ENCODE peak calls at places on chromosome 13, in six cellular contexts. One of them, this sample, is unnamed.

GRCh38 chr13:27120811-27121210 is 50.8 kb downstream of the USP12 start:
- DNase-seq in GM12878: no peak
- DNase-seq in left ventricle myocardium inferior: no peak
- DNase-seq in adrenal gland: no peak
- DNase-seq in upper lobe of left lung: no peak
- DNase-seq in body of pancreas: no peak
- DNase-seq in this sample: no peak

GRCh38 chr13:87058786-87059329 is 612.3 kb upstream of the SLITRK5 start:
- DNase-seq in body of pancreas: no peak
- DNase-seq in left ventricle myocardium inferior: no peak
- DNase-seq in upper lobe of left lung: no peak
- DNase-seq in GM12878: no peak
- DNase-seq in adrenal gland: no peak
- DNase-seq in this sample: no peak

GRCh38 chr13:108895220-108895704 is 265.9 kb downstream of the MYO16 start:
- DNase-seq in body of pancreas: peak; percentile 19
- DNase-seq in left ventricle myocardium inferior: no peak
- DNase-seq in GM12878: no peak
- DNase-seq in upper lobe of left lung: no peak
- DNase-seq in adrenal gland: no peak
- DNase-seq in this sample: no peak

GRCh38 chr13:105165449-105166125 is 1369.9 kb downstream of the EFNB2 start:
- DNase-seq in upper lobe of left lung: peak; percentile 73
- DNase-seq in body of pancreas: no peak
- DNase-seq in GM12878: peak; percentile 15
- DNase-seq in adrenal gland: no peak
- DNase-seq in left ventricle myocardium inferior: no peak
- DNase-seq in this sample: no peak

GRCh38 chr13:48492123-48493075 is 40.5 kb downstream of the RCBTB2 start:
- DNase-seq in adrenal gland: peak; percentile 74
- DNase-seq in left ventricle myocardium inferior: peak; percentile 82
- DNase-seq in upper lobe of left lung: peak; percentile 81
- DNase-seq in body of pancreas: peak; percentile 81
- DNase-seq in GM12878: peak; percentile 98
- DNase-seq in this sample: peak; percentile 60

GRCh38 chr13:33058816-33059215 is 42.6 kb downstream of the KL start:
- DNase-seq in adrenal gland: no peak
- DNase-seq in left ventricle myocardium inferior: no peak
- DNase-seq in upper lobe of left lung: no peak
- DNase-seq in GM12878: no peak
- DNase-seq in body of pancreas: no peak
- DNase-seq in this sample: no peak

GRCh38 chr13:37001921-37002250 is 1.3 kb downstream of the EXOSC8 start:
- DNase-seq in upper lobe of left lung: no peak
- DNase-seq in body of pancreas: no peak
- DNase-seq in GM12878: no peak
- DNase-seq in adrenal gland: no peak
- DNase-seq in left ventricle myocardium inferior: no peak
- DNase-seq in this sample: no peak

GRCh38 chr13:100540621-100541020 is 48.0 kb downstream of the GGACT start:
- DNase-seq in upper lobe of left lung: no peak
- DNase-seq in body of pancreas: no peak
- DNase-seq in adrenal gland: no peak
- DNase-seq in left ventricle myocardium inferior: no peak
- DNase-seq in GM12878: no peak
- DNase-seq in this sample: no peak

GRCh38 chr13:23642110-23642509 is 71.9 kb downstream of the TNFRSF19 start:
- DNase-seq in upper lobe of left lung: no peak
- DNase-seq in GM12878: no peak
- DNase-seq in left ventricle myocardium inferior: no peak
- DNase-seq in adrenal gland: no peak
- DNase-seq in body of pancreas: no peak
- DNase-seq in this sample: no peak

GRCh38 chr13:74920361-74920760 is 561.6 kb downstream of the TBC1D4 start:
- DNase-seq in body of pancreas: no peak
- DNase-seq in GM12878: no peak
- DNase-seq in left ventricle myocardium inferior: no peak
- DNase-seq in upper lobe of left lung: no peak
- DNase-seq in adrenal gland: no peak
- DNase-seq in this sample: no peak

GRCh38 chr13:106573279-106573831 is 5.4 kb upstream of the ARGLU1 start:
- DNase-seq in upper lobe of left lung: no peak
- DNase-seq in body of pancreas: peak; percentile 23
- DNase-seq in GM12878: no peak
- DNase-seq in adrenal gland: peak; percentile 26
- DNase-seq in left ventricle myocardium inferior: no peak
- DNase-seq in this sample: no peak

GRCh38 chr13:44719857-44720671 is 143.9 kb upstream of the TSC22D1 start:
- DNase-seq in upper lobe of left lung: no peak
- DNase-seq in adrenal gland: no peak
- DNase-seq in body of pancreas: peak; percentile 8
- DNase-seq in GM12878: no peak
- DNase-seq in left ventricle myocardium inferior: no peak
- DNase-seq in this sample: no peak

GRCh38 chr13:23558675-23559536 is 11.3 kb upstream of the TNFRSF19 start:
- DNase-seq in upper lobe of left lung: peak; percentile 73
- DNase-seq in left ventricle myocardium inferior: peak; percentile 57
- DNase-seq in adrenal gland: peak; percentile 65
- DNase-seq in GM12878: no peak
- DNase-seq in body of pancreas: peak; percentile 35
- DNase-seq in this sample: no peak

GRCh38 chr13:49113526-49114286 is 106.4 kb upstream of the MLNR start:
- DNase-seq in body of pancreas: no peak
- DNase-seq in upper lobe of left lung: no peak
- DNase-seq in adrenal gland: no peak
- DNase-seq in left ventricle myocardium inferior: no peak
- DNase-seq in GM12878: no peak
- DNase-seq in this sample: no peak

GRCh38 chr13:41937388-41937787 is 23.5 kb downstream of the VWA8 start:
- DNase-seq in GM12878: no peak
- DNase-seq in body of pancreas: no peak
- DNase-seq in adrenal gland: no peak
- DNase-seq in left ventricle myocardium inferior: no peak
- DNase-seq in upper lobe of left lung: no peak
- DNase-seq in this sample: no peak

GRCh38 chr13:76954568-76954967 is 6.3 kb downstream of the ACOD1 start:
- DNase-seq in GM12878: no peak
- DNase-seq in upper lobe of left lung: no peak
- DNase-seq in left ventricle myocardium inferior: no peak
- DNase-seq in body of pancreas: no peak
- DNase-seq in adrenal gland: no peak
- DNase-seq in this sample: no peak

GRCh38 chr13:110403315-110403714 is 96.2 kb downstream of the COL4A2 start:
- DNase-seq in adrenal gland: no peak
- DNase-seq in GM12878: no peak
- DNase-seq in upper lobe of left lung: no peak
- DNase-seq in left ventricle myocardium inferior: no peak
- DNase-seq in body of pancreas: no peak
- DNase-seq in this sample: no peak

GRCh38 chr13:60788156-60788829 is 391.3 kb downstream of the TDRD3 start:
- DNase-seq in adrenal gland: peak; percentile 49
- DNase-seq in GM12878: no peak
- DNase-seq in body of pancreas: peak; percentile 11
- DNase-seq in left ventricle myocardium inferior: peak; percentile 34
- DNase-seq in upper lobe of left lung: no peak
- DNase-seq in this sample: no peak

GRCh38 chr13:61255035-61255796 is 160.4 kb downstream of the PCDH20 start:
- DNase-seq in GM12878: no peak
- DNase-seq in left ventricle myocardium inferior: no peak
- DNase-seq in body of pancreas: no peak
- DNase-seq in upper lobe of left lung: no peak
- DNase-seq in adrenal gland: no peak
- DNase-seq in this sample: no peak

GRCh38 chr13:83007226-83007625 is 875.0 kb downstream of the SLITRK1 start:
- DNase-seq in left ventricle myocardium inferior: no peak
- DNase-seq in GM12878: no peak
- DNase-seq in upper lobe of left lung: no peak
- DNase-seq in body of pancreas: no peak
- DNase-seq in adrenal gland: no peak
- DNase-seq in this sample: no peak

GRCh38 chr13:87680298-87680697 is 9.1 kb downstream of the SLITRK5 start:
- DNase-seq in GM12878: no peak
- DNase-seq in body of pancreas: peak; percentile 16
- DNase-seq in adrenal gland: no peak
- DNase-seq in left ventricle myocardium inferior: no peak
- DNase-seq in upper lobe of left lung: no peak
- DNase-seq in this sample: no peak

GRCh38 chr13:76992548-76993001 is 694 bp downstream of the CLN5 start:
- DNase-seq in body of pancreas: peak; percentile 37
- DNase-seq in left ventricle myocardium inferior: no peak
- DNase-seq in adrenal gland: peak; percentile 44
- DNase-seq in upper lobe of left lung: peak; percentile 58
- DNase-seq in GM12878: no peak
- DNase-seq in this sample: peak; percentile 23

GRCh38 chr13:104143760-104144406 is 1077.7 kb upstream of the SLC10A2 start:
- DNase-seq in adrenal gland: no peak
- DNase-seq in upper lobe of left lung: no peak
- DNase-seq in body of pancreas: peak; percentile 10
- DNase-seq in GM12878: no peak
- DNase-seq in left ventricle myocardium inferior: no peak
- DNase-seq in this sample: no peak

GRCh38 chr13:83121904-83122303 is 760.4 kb downstream of the SLITRK1 start:
- DNase-seq in left ventricle myocardium inferior: no peak
- DNase-seq in body of pancreas: no peak
- DNase-seq in upper lobe of left lung: no peak
- DNase-seq in adrenal gland: no peak
- DNase-seq in GM12878: no peak
- DNase-seq in this sample: no peak

GRCh38 chr13:44300895-44301638 is 72.6 kb upstream of the SERP2 start:
- DNase-seq in adrenal gland: peak; percentile 62
- DNase-seq in upper lobe of left lung: peak; percentile 66
- DNase-seq in GM12878: peak; percentile 56
- DNase-seq in left ventricle myocardium inferior: peak; percentile 53
- DNase-seq in body of pancreas: peak; percentile 70
- DNase-seq in this sample: no peak

GRCh38 chr13:44575741-44576395 is at the start of gene TSC22D1:
- DNase-seq in upper lobe of left lung: peak; percentile 38
- DNase-seq in body of pancreas: peak; percentile 39
- DNase-seq in adrenal gland: peak; percentile 39
- DNase-seq in GM12878: no peak
- DNase-seq in left ventricle myocardium inferior: peak; percentile 42
- DNase-seq in this sample: peak; percentile 46

GRCh38 chr13:85541476-85541875 is 257.7 kb downstream of the SLITRK6 start:
- DNase-seq in upper lobe of left lung: no peak
- DNase-seq in left ventricle myocardium inferior: no peak
- DNase-seq in GM12878: no peak
- DNase-seq in body of pancreas: no peak
- DNase-seq in adrenal gland: no peak
- DNase-seq in this sample: no peak

GRCh38 chr13:47908200-47908902 is 92.7 kb downstream of the SUCLA2 start:
- DNase-seq in upper lobe of left lung: no peak
- DNase-seq in body of pancreas: no peak
- DNase-seq in adrenal gland: no peak
- DNase-seq in GM12878: no peak
- DNase-seq in left ventricle myocardium inferior: no peak
- DNase-seq in this sample: no peak

GRCh38 chr13:19048381-19048780 is 133.2 kb downstream of the TUBA3C start:
- DNase-seq in adrenal gland: no peak
- DNase-seq in GM12878: no peak
- DNase-seq in upper lobe of left lung: no peak
- DNase-seq in left ventricle myocardium inferior: no peak
- DNase-seq in body of pancreas: no peak
- DNase-seq in this sample: no peak

GRCh38 chr13:43122706-43123268 is 99.4 kb downstream of the DNAJC15 start:
- DNase-seq in left ventricle myocardium inferior: no peak
- DNase-seq in body of pancreas: no peak
- DNase-seq in upper lobe of left lung: no peak
- DNase-seq in adrenal gland: no peak
- DNase-seq in GM12878: no peak
- DNase-seq in this sample: no peak

GRCh38 chr13:34750078-34750703 is 191.9 kb upstream of the NBEA start:
- DNase-seq in GM12878: no peak
- DNase-seq in upper lobe of left lung: no peak
- DNase-seq in body of pancreas: peak; percentile 27
- DNase-seq in adrenal gland: no peak
- DNase-seq in left ventricle myocardium inferior: peak; percentile 23
- DNase-seq in this sample: no peak

DNA sequence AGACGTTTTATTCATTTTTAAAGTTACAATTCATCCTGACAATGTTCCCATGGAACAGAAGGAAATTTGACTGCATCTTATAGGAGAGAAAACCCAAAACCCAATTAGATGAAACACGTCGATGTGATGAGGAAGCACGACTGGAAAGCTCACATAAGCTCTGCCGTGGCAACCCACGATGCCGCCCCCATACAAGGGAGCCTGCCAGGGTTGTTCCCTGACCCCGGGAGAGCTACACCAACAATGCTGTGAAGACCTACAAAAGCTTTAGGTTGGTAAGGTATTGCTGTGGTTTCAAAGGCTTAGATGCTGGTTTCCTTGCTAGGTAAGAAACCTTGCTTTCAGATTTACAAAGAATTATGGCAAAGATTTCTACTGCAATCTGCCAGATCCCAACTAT is 393.1 kb downstream of the KLF12 start:
- DNase-seq in left ventricle myocardium inferior: no peak
- DNase-seq in GM12878: no peak
- DNase-seq in adrenal gland: no peak
- DNase-seq in upper lobe of left lung: no peak
- DNase-seq in body of pancreas: no peak
- DNase-seq in this sample: no peak
- TF ChIP-seq CTCF in left ventricle myocardium inferior: no peak
- TF ChIP-seq CTCF in GM12878: no peak
- TF ChIP-seq CTCF in adrenal gland: no peak
- TF ChIP-seq CTCF in upper lobe of left lung: no peak
- TF ChIP-seq CTCF in body of pancreas: no peak
- TF ChIP-seq CTCF in this sample: no peak

GRCh38 chr13:99028890-99029289 is 51.0 kb upstream of the DOCK9 start:
- DNase-seq in left ventricle myocardium inferior: no peak
- DNase-seq in upper lobe of left lung: peak; percentile 28
- DNase-seq in adrenal gland: no peak
- DNase-seq in body of pancreas: no peak
- DNase-seq in GM12878: no peak
- DNase-seq in this sample: no peak
- TF ChIP-seq CTCF in left ventricle myocardium inferior: peak; percentile 23
- TF ChIP-seq CTCF in upper lobe of left lung: no peak
- TF ChIP-seq CTCF in adrenal gland: peak; percentile 24
- TF ChIP-seq CTCF in body of pancreas: no peak
- TF ChIP-seq CTCF in GM12878: peak; percentile 52
- TF ChIP-seq CTCF in this sample: no peak

DNA sequence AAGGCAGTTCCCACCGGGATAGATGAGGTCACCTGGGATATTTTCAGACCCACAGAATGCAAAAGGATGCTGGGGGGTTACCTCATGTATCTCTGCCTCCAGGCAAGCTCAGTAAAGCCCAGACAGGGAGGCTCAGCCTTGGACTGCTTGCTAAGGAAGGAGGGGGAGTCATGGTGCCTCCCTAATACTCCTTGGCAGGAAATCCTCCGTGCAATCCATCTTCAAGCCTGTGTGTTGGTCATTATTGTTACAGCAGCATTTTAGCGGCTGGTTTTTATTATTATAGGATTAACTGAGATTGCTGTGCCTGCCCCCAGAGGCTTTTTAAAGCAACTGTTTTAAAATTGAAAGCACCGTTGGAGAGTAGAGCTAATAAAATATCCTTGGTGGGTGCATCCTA is 188.5 kb upstream of the UBL3 start:
- DNase-seq in GM12878: no peak
- DNase-seq in upper lobe of left lung: no peak
- DNase-seq in left ventricle myocardium inferior: no peak
- DNase-seq in body of pancreas: no peak
- DNase-seq in adrenal gland: no peak
- DNase-seq in this sample: no peak
- TF ChIP-seq CTCF in GM12878: no peak
- TF ChIP-seq CTCF in upper lobe of left lung: no peak
- TF ChIP-seq CTCF in left ventricle myocardium inferior: no peak
- TF ChIP-seq CTCF in body of pancreas: no peak
- TF ChIP-seq CTCF in adrenal gland: no peak
- TF ChIP-seq CTCF in this sample: no peak

GRCh38 chr13:113954046-113954841 is 19.6 kb downstream of the C13orf46 start:
- DNase-seq in body of pancreas: no peak
- DNase-seq in adrenal gland: no peak
- DNase-seq in upper lobe of left lung: no peak
- DNase-seq in left ventricle myocardium inferior: peak; percentile 9
- DNase-seq in GM12878: no peak
- DNase-seq in this sample: no peak
- TF ChIP-seq CTCF in body of pancreas: no peak
- TF ChIP-seq CTCF in adrenal gland: no peak
- TF ChIP-seq CTCF in upper lobe of left lung: no peak
- TF ChIP-seq CTCF in left ventricle myocardium inferior: no peak
- TF ChIP-seq CTCF in GM12878: no peak
- TF ChIP-seq CTCF in this sample: no peak

This sample was measured in activated B cell treated with CpG ODN at 0.5 μM for 24 hours.